ENCODE peak calls at places on chromosomes 11 and 22, in seven cellular contexts. One of them, this sample, is unnamed.

GRCh38 chr11:94740083-94740974 is 27.8 kb upstream of the AMOTL1 start:
- DNase-seq in activated CD4-positive, alpha-beta T cell treated with anti-CD3 and anti-CD28 coated beads, Interleukin-2, amount 50 U/mL, for 24 hours: no peak
- DNase-seq in tibial artery: peak
- DNase-seq in fibroblast of mammary gland: no peak
- DNase-seq in ACHN: peak
- DNase-seq in cardiac fibroblast: peak
- DNase-seq in stimulated activated CD4-positive, alpha-beta T cell treated with anti-CD3 and anti-CD28 coated beads, TNF-alpha, amount 100 ng/mL, for 48 hours: no peak
- DNase-seq in this sample: no peak

GRCh38 chr11:72085836-72086475 is 5.3 kb downstream of the LRRC51 start:
- DNase-seq in tibial artery: no peak
- DNase-seq in stimulated activated CD4-positive, alpha-beta T cell treated with anti-CD3 and anti-CD28 coated beads, TNF-alpha, amount 100 ng/mL, for 48 hours: no peak
- DNase-seq in cardiac fibroblast: no peak
- DNase-seq in ACHN: no peak
- DNase-seq in fibroblast of mammary gland: no peak
- DNase-seq in activated CD4-positive, alpha-beta T cell treated with anti-CD3 and anti-CD28 coated beads, Interleukin-2, amount 50 U/mL, for 24 hours: no peak
- DNase-seq in this sample: no peak

GRCh38 chr11:83046626-83047172 is 25.0 kb downstream of the RAB30 start:
- DNase-seq in ACHN: no peak
- DNase-seq in tibial artery: no peak
- DNase-seq in cardiac fibroblast: peak
- DNase-seq in activated CD4-positive, alpha-beta T cell treated with anti-CD3 and anti-CD28 coated beads, Interleukin-2, amount 50 U/mL, for 24 hours: no peak
- DNase-seq in fibroblast of mammary gland: peak
- DNase-seq in stimulated activated CD4-positive, alpha-beta T cell treated with anti-CD3 and anti-CD28 coated beads, TNF-alpha, amount 100 ng/mL, for 48 hours: no peak
- DNase-seq in this sample: no peak

GRCh38 chr22:33188316-33188715 is 130.1 kb upstream of the SYN3 start:
- DNase-seq in activated CD4-positive, alpha-beta T cell treated with anti-CD3 and anti-CD28 coated beads, Interleukin-2, amount 50 U/mL, for 24 hours: no peak
- DNase-seq in fibroblast of mammary gland: peak
- DNase-seq in ACHN: no peak
- DNase-seq in tibial artery: no peak
- DNase-seq in cardiac fibroblast: peak
- DNase-seq in stimulated activated CD4-positive, alpha-beta T cell treated with anti-CD3 and anti-CD28 coated beads, TNF-alpha, amount 100 ng/mL, for 48 hours: no peak
- DNase-seq in this sample: no peak

GRCh38 chr11:45982656-45983470 is 60.4 kb downstream of the LARGE2 start:
- DNase-seq in activated CD4-positive, alpha-beta T cell treated with anti-CD3 and anti-CD28 coated beads, Interleukin-2, amount 50 U/mL, for 24 hours: peak
- DNase-seq in ACHN: peak
- DNase-seq in fibroblast of mammary gland: peak
- DNase-seq in cardiac fibroblast: peak
- DNase-seq in tibial artery: no peak
- DNase-seq in stimulated activated CD4-positive, alpha-beta T cell treated with anti-CD3 and anti-CD28 coated beads, TNF-alpha, amount 100 ng/mL, for 48 hours: peak
- DNase-seq in this sample: no peak

GRCh38 chr11:125313271-125314222 is 149.0 kb downstream of the PKNOX2 start:
- DNase-seq in stimulated activated CD4-positive, alpha-beta T cell treated with anti-CD3 and anti-CD28 coated beads, TNF-alpha, amount 100 ng/mL, for 48 hours: no peak
- DNase-seq in activated CD4-positive, alpha-beta T cell treated with anti-CD3 and anti-CD28 coated beads, Interleukin-2, amount 50 U/mL, for 24 hours: no peak
- DNase-seq in ACHN: no peak
- DNase-seq in fibroblast of mammary gland: no peak
- DNase-seq in tibial artery: no peak
- DNase-seq in cardiac fibroblast: peak
- DNase-seq in this sample: no peak

GRCh38 chr22:25365491-25366261 is 146.2 kb downstream of the CRYBB2 start:
- DNase-seq in tibial artery: peak
- DNase-seq in stimulated activated CD4-positive, alpha-beta T cell treated with anti-CD3 and anti-CD28 coated beads, TNF-alpha, amount 100 ng/mL, for 48 hours: no peak
- DNase-seq in fibroblast of mammary gland: no peak
- DNase-seq in activated CD4-positive, alpha-beta T cell treated with anti-CD3 and anti-CD28 coated beads, Interleukin-2, amount 50 U/mL, for 24 hours: no peak
- DNase-seq in cardiac fibroblast: no peak
- DNase-seq in ACHN: no peak
- DNase-seq in this sample: no peak

GRCh38 chr11:111479666-111480065 is 32.5 kb downstream of the BTG4 start:
- DNase-seq in fibroblast of mammary gland: no peak
- DNase-seq in activated CD4-positive, alpha-beta T cell treated with anti-CD3 and anti-CD28 coated beads, Interleukin-2, amount 50 U/mL, for 24 hours: no peak
- DNase-seq in cardiac fibroblast: no peak
- DNase-seq in ACHN: no peak
- DNase-seq in tibial artery: no peak
- DNase-seq in stimulated activated CD4-positive, alpha-beta T cell treated with anti-CD3 and anti-CD28 coated beads, TNF-alpha, amount 100 ng/mL, for 48 hours: no peak
- DNase-seq in this sample: no peak

GRCh38 chr22:48743601-48744282 is 1083.9 kb downstream of the BRD1 start:
- DNase-seq in fibroblast of mammary gland: no peak
- DNase-seq in stimulated activated CD4-positive, alpha-beta T cell treated with anti-CD3 and anti-CD28 coated beads, TNF-alpha, amount 100 ng/mL, for 48 hours: no peak
- DNase-seq in ACHN: no peak
- DNase-seq in activated CD4-positive, alpha-beta T cell treated with anti-CD3 and anti-CD28 coated beads, Interleukin-2, amount 50 U/mL, for 24 hours: no peak
- DNase-seq in cardiac fibroblast: no peak
- DNase-seq in tibial artery: peak
- DNase-seq in this sample: no peak

GRCh38 chr11:132131051-132131450 is 760.6 kb downstream of the NTM start:
- DNase-seq in ACHN: no peak
- DNase-seq in cardiac fibroblast: no peak
- DNase-seq in fibroblast of mammary gland: no peak
- DNase-seq in tibial artery: no peak
- DNase-seq in stimulated activated CD4-positive, alpha-beta T cell treated with anti-CD3 and anti-CD28 coated beads, TNF-alpha, amount 100 ng/mL, for 48 hours: no peak
- DNase-seq in activated CD4-positive, alpha-beta T cell treated with anti-CD3 and anti-CD28 coated beads, Interleukin-2, amount 50 U/mL, for 24 hours: no peak
- DNase-seq in this sample: no peak

GRCh38 chr11:10906521-10906920 is 48.7 kb upstream of the ZBED5 start:
- DNase-seq in ACHN: no peak
- DNase-seq in activated CD4-positive, alpha-beta T cell treated with anti-CD3 and anti-CD28 coated beads, Interleukin-2, amount 50 U/mL, for 24 hours: no peak
- DNase-seq in tibial artery: no peak
- DNase-seq in stimulated activated CD4-positive, alpha-beta T cell treated with anti-CD3 and anti-CD28 coated beads, TNF-alpha, amount 100 ng/mL, for 48 hours: no peak
- DNase-seq in cardiac fibroblast: peak
- DNase-seq in fibroblast of mammary gland: peak
- DNase-seq in this sample: no peak

GRCh38 chr11:68146010-68146540 is 24.9 kb upstream of the CHKA start:
- DNase-seq in tibial artery: peak
- DNase-seq in ACHN: no peak
- DNase-seq in cardiac fibroblast: no peak
- DNase-seq in activated CD4-positive, alpha-beta T cell treated with anti-CD3 and anti-CD28 coated beads, Interleukin-2, amount 50 U/mL, for 24 hours: no peak
- DNase-seq in stimulated activated CD4-positive, alpha-beta T cell treated with anti-CD3 and anti-CD28 coated beads, TNF-alpha, amount 100 ng/mL, for 48 hours: no peak
- DNase-seq in fibroblast of mammary gland: no peak
- DNase-seq in this sample: no peak

GRCh38 chr22:46842606-46843005 is 80.2 kb downstream of the TBC1D22A start:
- DNase-seq in tibial artery: no peak
- DNase-seq in fibroblast of mammary gland: no peak
- DNase-seq in stimulated activated CD4-positive, alpha-beta T cell treated with anti-CD3 and anti-CD28 coated beads, TNF-alpha, amount 100 ng/mL, for 48 hours: no peak
- DNase-seq in activated CD4-positive, alpha-beta T cell treated with anti-CD3 and anti-CD28 coated beads, Interleukin-2, amount 50 U/mL, for 24 hours: no peak
- DNase-seq in ACHN: no peak
- DNase-seq in cardiac fibroblast: no peak
- DNase-seq in this sample: no peak